ENCODE peak calls at places on chromosomes 5 and 9, in ten cellular contexts. D, Z, T, W, V, H, K, R, Q and U are unnamed samples.

GRCh38 chr9:94923333-94924089 is 197.0 kb downstream of the AOPEP start:
- DNase-seq in T (no peak), H (no peak), V (no peak), Q (no peak), D (no peak), Z (no peak), R (no peak), K (no peak), W (no peak), U (no peak)

GRCh38 chr9:115333671-115334070 is 215.7 kb upstream of the TNC start:
- DNase-seq in V (no peak), K (no peak), Z (no peak), R (no peak), Q (no peak), D (no peak), H (no peak), T (no peak), W (no peak), U (no peak)

GRCh38 chr5:51679286-51679685 is 296.0 kb downstream of the ISL1 start:
- DNase-seq in K (no peak), T (no peak), V (no peak), R (no peak), Q (no peak), D (no peak), W (no peak), H (no peak), Z (no peak), U (no peak)

GRCh38 chr9:134328841-134329575 is 2.8 kb downstream of the RXRA start:
- DNase-seq in Z (no peak), R (no peak), Q (no peak), K (no peak), D (no peak), V (peak; percentile 69), W (no peak), T (no peak), H (peak; percentile 61), U (no peak)

GRCh38 chr9:32590898-32591297 is 17.9 kb upstream of the NDUFB6 start:
- DNase-seq in R (no peak), K (no peak), W (no peak), D (no peak), Q (no peak), T (no peak), V (no peak), Z (no peak), H (no peak), U (no peak)

GRCh38 chr5:78920604-78921003 is 64.5 kb downstream of the ARSB start:
- DNase-seq in R (no peak), Z (no peak), Q (no peak), V (no peak), T (no peak), K (no peak), W (no peak), D (no peak), H (no peak), U (no peak)

GRCh38 chr9:105332471-105332870 is 88.0 kb downstream of the SLC44A1 start:
- DNase-seq in W (no peak), V (no peak), Z (no peak), R (no peak), H (no peak), D (no peak), T (no peak), Q (no peak), K (no peak), U (no peak)

GRCh38 chr9:30978000-30978399 is 1406.4 kb upstream of the ACO1 start:
- DNase-seq in Z (no peak), W (no peak), Q (no peak), T (no peak), V (no peak), D (no peak), R (no peak), H (no peak), K (no peak), U (no peak)

GRCh38 chr5:78509884-78510769 is 138.4 kb downstream of the LHFPL2 start:
- DNase-seq in Q (peak; percentile 94), K (peak; percentile 22), D (peak; percentile 44), V (peak; percentile 81), R (no peak), W (peak; percentile 31), Z (peak; percentile 46), T (peak; percentile 56), H (peak; percentile 44), U (peak; percentile 77)

GRCh38 chr9:82457959-82458358 is 469.4 kb downstream of the SPATA31D1 start:
- DNase-seq in K (no peak), H (no peak), W (no peak), Z (no peak), T (no peak), R (no peak), Q (no peak), V (no peak), D (no peak), U (no peak)

GRCh38 chr9:131393622-131394463 is at the start of gene PRRC2B:
- DNase-seq in Z (peak; percentile 89), Q (peak; percentile 97), W (peak; percentile 69), K (peak; percentile 83), R (peak; percentile 33), D (peak; percentile 85), T (peak; percentile 87), H (peak; percentile 82), V (peak; percentile 90), U (peak; percentile 91)

GRCh38 chr5:77390795-77391194 is 101.3 kb downstream of the WDR41 start:
- DNase-seq in H (no peak), R (no peak), V (no peak), T (no peak), Q (no peak), D (no peak), W (no peak), Z (no peak), K (no peak), U (no peak)

GRCh38 chr5:139180850-139181785 is 17.1 kb downstream of the SIL1 start:
- DNase-seq in Z (no peak), V (no peak), H (no peak), K (no peak), D (no peak), Q (no peak), R (no peak), T (no peak), W (no peak), U (no peak)